ENCODE peak calls at places on chromosomes 11 and 22, in six cellular contexts. One of them, this sample, is unnamed.
A peak's percentile ranks its signal among the peaks of the same experiment; 100 is the strongest.

GRCh38 chr11:61079416-61080150 is 22.7 kb upstream of the CD5 start:
- DNase-seq in HepG2: no peak
- DNase-seq in body of pancreas: no peak
- DNase-seq in prostate gland: no peak
- DNase-seq in GM23338: no peak
- DNase-seq in A549: no peak
- DNase-seq in this sample: no peak

GRCh38 chr11:125443767-125444311 is 52.2 kb downstream of the FEZ1 start:
- DNase-seq in GM23338: peak; percentile 63
- DNase-seq in body of pancreas: no peak
- DNase-seq in A549: no peak
- DNase-seq in HepG2: no peak
- DNase-seq in prostate gland: no peak
- DNase-seq in this sample: no peak

GRCh38 chr11:117222991-117223740 is 8.7 kb downstream of the PCSK7 start:
- DNase-seq in A549: no peak
- DNase-seq in body of pancreas: no peak
- DNase-seq in GM23338: no peak
- DNase-seq in HepG2: no peak
- DNase-seq in prostate gland: no peak
- DNase-seq in this sample: no peak

GRCh38 chr22:45499746-45500145 is 2.9 kb upstream of the FBLN1 start:
- DNase-seq in GM23338: no peak
- DNase-seq in HepG2: no peak
- DNase-seq in A549: no peak
- DNase-seq in prostate gland: no peak
- DNase-seq in body of pancreas: no peak
- DNase-seq in this sample: peak; percentile 71

GRCh38 chr11:47408598-47409439 is 429 bp downstream of the SLC39A13 start:
- DNase-seq in HepG2: no peak
- DNase-seq in A549: peak; percentile 35
- DNase-seq in GM23338: peak; percentile 33
- DNase-seq in body of pancreas: peak; percentile 44
- DNase-seq in prostate gland: no peak
- DNase-seq in this sample: peak; percentile 76

GRCh38 chr22:16961477-16962186 is 46.4 kb downstream of the GAB4 start:
- DNase-seq in prostate gland: no peak
- DNase-seq in HepG2: no peak
- DNase-seq in body of pancreas: no peak
- DNase-seq in GM23338: no peak
- DNase-seq in A549: no peak
- DNase-seq in this sample: no peak

GRCh38 chr11:45982656-45983470 is 60.4 kb downstream of the LARGE2 start:
- DNase-seq in A549: no peak
- DNase-seq in GM23338: peak; percentile 90
- DNase-seq in body of pancreas: peak; percentile 13
- DNase-seq in HepG2: no peak
- DNase-seq in prostate gland: no peak
- DNase-seq in this sample: peak; percentile 24

GRCh38 chr11:57274904-57275498 is 38.0 kb upstream of the APLNR start:
- DNase-seq in GM23338: no peak
- DNase-seq in HepG2: no peak
- DNase-seq in body of pancreas: no peak
- DNase-seq in A549: no peak
- DNase-seq in prostate gland: no peak
- DNase-seq in this sample: no peak

GRCh38 chr11:19959210-19959609 is 201.1 kb downstream of the DBX1 start:
- DNase-seq in prostate gland: no peak
- DNase-seq in GM23338: no peak
- DNase-seq in body of pancreas: no peak
- DNase-seq in A549: no peak
- DNase-seq in HepG2: no peak
- DNase-seq in this sample: no peak

GRCh38 chr11:123586568-123586967 is 67.9 kb downstream of the SCN3B start:
- DNase-seq in A549: no peak
- DNase-seq in prostate gland: no peak
- DNase-seq in body of pancreas: no peak
- DNase-seq in GM23338: no peak
- DNase-seq in HepG2: no peak
- DNase-seq in this sample: no peak

GRCh38 chr11:726278-726915 is 20.4 kb downstream of the EPS8L2 start:
- DNase-seq in prostate gland: peak; percentile 75
- DNase-seq in HepG2: no peak
- DNase-seq in A549: no peak
- DNase-seq in GM23338: peak; percentile 69
- DNase-seq in body of pancreas: peak; percentile 89
- DNase-seq in this sample: peak; percentile 47

GRCh38 chr11:80937831-80938230 is 1497.0 kb upstream of the TENM4 start:
- DNase-seq in A549: no peak
- DNase-seq in GM23338: no peak
- DNase-seq in HepG2: no peak
- DNase-seq in body of pancreas: no peak
- DNase-seq in prostate gland: no peak
- DNase-seq in this sample: no peak

GRCh38 chr11:77142091-77142975 is 14.3 kb downstream of the MYO7A start:
- DNase-seq in prostate gland: no peak
- DNase-seq in body of pancreas: no peak
- DNase-seq in HepG2: no peak
- DNase-seq in A549: no peak
- DNase-seq in GM23338: no peak
- DNase-seq in this sample: peak; percentile 41

GRCh38 chr11:306645-307371 is 808 bp upstream of the IFITM2 start:
- DNase-seq in A549: no peak
- DNase-seq in HepG2: no peak
- DNase-seq in GM23338: no peak
- DNase-seq in prostate gland: no peak
- DNase-seq in body of pancreas: no peak
- DNase-seq in this sample: no peak

GRCh38 chr11:56932572-56933235 is 56.0 kb upstream of the OR5AK2 start:
- DNase-seq in prostate gland: peak; percentile 19
- DNase-seq in A549: peak; percentile 91
- DNase-seq in body of pancreas: no peak
- DNase-seq in GM23338: no peak
- DNase-seq in HepG2: peak; percentile 3
- DNase-seq in this sample: no peak

GRCh38 chr22:47063071-47063509 is 300.6 kb downstream of the TBC1D22A start:
- DNase-seq in GM23338: no peak
- DNase-seq in body of pancreas: peak; percentile 5
- DNase-seq in A549: no peak
- DNase-seq in prostate gland: no peak
- DNase-seq in HepG2: no peak
- DNase-seq in this sample: no peak

GRCh38 chr11:1750481-1750839 is at the start of gene IFITM10:
- DNase-seq in A549: no peak
- DNase-seq in HepG2: no peak
- DNase-seq in prostate gland: no peak
- DNase-seq in GM23338: peak; percentile 50
- DNase-seq in body of pancreas: no peak
- DNase-seq in this sample: peak; percentile 73

GRCh38 chr22:49136041-49136815 is 691.4 kb downstream of the BRD1 start:
- DNase-seq in HepG2: no peak
- DNase-seq in body of pancreas: no peak
- DNase-seq in A549: no peak
- DNase-seq in prostate gland: no peak
- DNase-seq in GM23338: no peak
- DNase-seq in this sample: no peak

GRCh38 chr22:49138250-49138790 is 689.4 kb downstream of the BRD1 start:
- DNase-seq in HepG2: no peak
- DNase-seq in prostate gland: no peak
- DNase-seq in body of pancreas: no peak
- DNase-seq in GM23338: no peak
- DNase-seq in A549: no peak
- DNase-seq in this sample: no peak

GRCh38 chr22:49139492-49140151 is 688.1 kb downstream of the BRD1 start:
- DNase-seq in GM23338: no peak
- DNase-seq in body of pancreas: no peak
- DNase-seq in prostate gland: no peak
- DNase-seq in HepG2: no peak
- DNase-seq in A549: no peak
- DNase-seq in this sample: no peak

GRCh38 chr22:49136816-49137180 is 690.9 kb downstream of the BRD1 start:
- DNase-seq in A549: no peak
- DNase-seq in GM23338: no peak
- DNase-seq in body of pancreas: no peak
- DNase-seq in prostate gland: no peak
- DNase-seq in HepG2: no peak
- DNase-seq in this sample: no peak

DNA sequence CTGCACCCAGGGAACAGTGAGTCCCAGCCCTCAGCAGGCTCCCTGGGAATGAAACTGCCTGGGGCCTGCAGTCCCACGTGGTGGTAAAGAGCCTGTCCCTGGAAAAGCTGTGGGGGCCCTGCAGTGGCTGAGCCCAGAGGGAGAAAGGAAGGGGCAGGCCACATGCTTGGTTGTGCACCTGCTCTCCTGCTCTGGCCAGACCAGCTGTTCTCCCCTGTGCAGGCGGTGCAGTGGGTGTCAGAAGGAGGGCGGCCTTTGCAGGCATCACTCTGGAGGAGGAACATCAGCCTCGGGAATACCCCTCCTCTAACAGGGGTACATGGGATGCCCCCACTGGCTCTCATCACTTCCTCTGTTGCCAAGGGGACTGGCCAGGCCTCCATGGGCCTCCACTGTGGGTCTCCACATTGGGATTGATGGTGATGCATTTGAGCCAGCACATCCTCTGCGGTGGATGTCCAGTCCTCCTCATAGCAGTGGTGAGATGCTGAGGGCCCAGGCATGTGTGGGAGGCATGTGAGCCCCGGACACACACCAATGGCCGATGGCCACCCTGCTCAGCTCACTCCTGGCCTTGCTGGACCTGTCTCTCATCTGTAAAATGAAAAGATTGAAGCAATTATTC is 690.3 kb downstream of the BRD1 start:
- DNase-seq in body of pancreas: no peak
- DNase-seq in prostate gland: no peak
- DNase-seq in GM23338: no peak
- DNase-seq in A549: no peak
- DNase-seq in HepG2: no peak
- DNase-seq in this sample: no peak
- H3K4me1 ChIP-seq in body of pancreas: no peaks in the 10 kb centered on the region
- H3K4me1 ChIP-seq in prostate gland: no peaks in the 10 kb centered on the region
- H3K4me1 ChIP-seq in GM23338: no peaks in the 10 kb centered on the region
- H3K4me1 ChIP-seq in A549: no peaks in the 10 kb centered on the region
- H3K4me1 ChIP-seq in HepG2: no peaks in the 10 kb centered on the region
- H3K4me1 ChIP-seq in this sample: no peaks in the 10 kb centered on the region

DNA sequence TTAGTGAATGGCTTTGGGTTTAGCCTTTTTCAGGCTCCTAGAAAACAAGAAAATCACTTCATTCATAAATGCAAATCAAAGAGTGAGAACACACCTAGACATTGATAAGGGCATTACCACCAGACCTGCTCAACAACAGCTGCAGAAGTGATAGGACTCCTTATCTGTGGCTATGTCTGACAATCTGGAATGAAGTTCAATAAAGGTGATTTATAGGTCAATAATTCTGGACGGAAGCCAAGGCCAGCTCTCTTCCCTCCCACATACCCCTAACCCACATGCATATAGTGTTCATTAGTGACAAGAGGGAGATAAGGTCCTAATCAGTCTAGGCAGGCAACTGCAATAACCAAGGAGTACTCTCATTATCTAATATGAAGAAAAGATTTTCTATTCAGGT is 111.3 kb downstream of the ETS1 start:
- DNase-seq in body of pancreas: no peak
- DNase-seq in prostate gland: no peak
- DNase-seq in GM23338: no peak
- DNase-seq in A549: no peak
- DNase-seq in HepG2: no peak
- DNase-seq in this sample: no peak
- H3K27ac ChIP-seq in body of pancreas: no peak overlapping the region
- H3K27ac ChIP-seq in prostate gland: no peak overlapping the region
- H3K27ac ChIP-seq in GM23338: no peak overlapping the region
- H3K27ac ChIP-seq in A549: no peak overlapping the region
- H3K27ac ChIP-seq in HepG2: no peak overlapping the region
- H3K27ac ChIP-seq in this sample: no peak overlapping the region

GRCh38 chr11:3049430-3050243 is 7.6 kb downstream of the CARS1 start:
- DNase-seq in prostate gland: peak; percentile 53
- DNase-seq in body of pancreas: peak; percentile 59
- DNase-seq in A549: peak; percentile 90
- DNase-seq in HepG2: no peak
- DNase-seq in GM23338: no peak
- DNase-seq in this sample: peak; percentile 88

GRCh38 chr11:3050386-3051325 is 6.6 kb downstream of the CARS1 start:
- DNase-seq in HepG2: no peak
- DNase-seq in prostate gland: no peak
- DNase-seq in GM23338: no peak
- DNase-seq in A549: no peak
- DNase-seq in body of pancreas: no peak
- DNase-seq in this sample: no peak

GRCh38 chr11:3051435-3052108 is 5.7 kb downstream of the CARS1 start:
- DNase-seq in GM23338: no peak
- DNase-seq in A549: no peak
- DNase-seq in body of pancreas: no peak
- DNase-seq in HepG2: no peak
- DNase-seq in prostate gland: no peak
- DNase-seq in this sample: no peak

GRCh38 chr11:3052109-3052479 is 5.1 kb downstream of the CARS1 start:
- DNase-seq in A549: no peak
- DNase-seq in HepG2: no peak
- DNase-seq in GM23338: no peak
- DNase-seq in prostate gland: no peak
- DNase-seq in body of pancreas: no peak
- DNase-seq in this sample: no peak

GRCh38 chr11:3052567-3052966 is 4.7 kb downstream of the CARS1 start:
- DNase-seq in body of pancreas: no peak
- DNase-seq in GM23338: no peak
- DNase-seq in prostate gland: no peak
- DNase-seq in A549: no peak
- DNase-seq in HepG2: no peak
- DNase-seq in this sample: no peak
- H3K4me1 ChIP-seq in body of pancreas: peaks cover 36% of the 10 kb centered on the region
- H3K4me1 ChIP-seq in GM23338: peaks cover 28% of the 10 kb centered on the region
- H3K4me1 ChIP-seq in prostate gland: peaks cover 5% of the 10 kb centered on the region
- H3K4me1 ChIP-seq in A549: peaks cover 50% of the 10 kb centered on the region
- H3K4me1 ChIP-seq in HepG2: peaks cover 19% of the 10 kb centered on the region
- H3K4me1 ChIP-seq in this sample: peaks cover 47% of the 10 kb centered on the region

DNA sequence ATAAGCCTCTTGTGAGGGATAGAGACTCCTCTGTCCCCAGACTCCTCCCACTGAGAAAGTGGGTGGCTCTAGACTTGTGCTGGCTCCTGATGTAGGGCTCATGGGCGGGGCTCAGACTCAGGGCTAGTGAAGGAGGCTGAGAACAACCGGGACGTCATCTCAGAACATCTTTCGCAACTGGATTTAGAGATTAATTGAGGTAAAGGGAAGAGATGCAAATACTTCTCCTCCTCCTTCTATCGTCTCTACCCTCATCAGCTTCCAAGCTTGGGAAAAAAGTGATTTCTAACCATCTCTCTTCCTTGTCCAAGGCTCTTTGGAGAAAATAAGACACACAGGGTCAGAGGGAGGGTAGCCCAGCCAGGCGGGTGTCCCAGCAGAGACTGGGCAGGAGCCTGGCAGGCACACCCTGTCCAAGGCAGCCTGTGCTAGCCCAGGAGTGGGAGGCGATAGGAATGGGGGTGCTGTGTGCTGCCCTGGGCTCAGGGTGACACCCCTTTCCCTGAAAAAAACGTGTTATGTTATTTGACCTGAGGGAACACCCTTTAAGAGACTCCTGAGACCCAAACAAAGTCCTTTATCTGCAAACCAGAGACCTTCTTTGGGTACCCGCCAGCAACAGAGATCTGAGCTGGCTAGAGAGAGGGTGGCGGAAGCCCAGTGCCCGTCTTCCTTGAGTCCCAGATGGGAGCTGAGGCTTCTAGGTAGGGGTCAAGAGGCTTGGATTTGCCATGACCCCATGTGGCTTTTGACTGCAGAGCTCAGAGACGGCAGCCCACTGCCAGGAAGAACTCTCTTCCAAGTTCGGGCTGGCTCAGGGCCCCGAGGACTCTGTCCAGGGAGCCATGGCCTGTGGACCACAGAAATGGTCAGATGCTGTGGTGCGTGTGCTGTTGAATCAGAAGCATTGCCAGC is 160.9 kb downstream of the ADAMTS15 start:
- DNase-seq in HepG2: no peak
- DNase-seq in prostate gland: no peak
- DNase-seq in A549: no peak
- DNase-seq in body of pancreas: peak; percentile 58
- DNase-seq in GM23338: peak; percentile 50
- DNase-seq in this sample: peak; percentile 85
- H3K27ac ChIP-seq in HepG2: no peak overlapping the region
- H3K27ac ChIP-seq in prostate gland: peak overlapping the region; percentile 13
- H3K27ac ChIP-seq in A549: peak overlapping the region; percentile 87
- H3K27ac ChIP-seq in body of pancreas: no peak overlapping the region
- H3K27ac ChIP-seq in GM23338: no peak overlapping the region
- H3K27ac ChIP-seq in this sample: peak overlapping the region; percentile 48